ENCODE peak calls at places on chromosomes 6 and 20, in six cellular contexts. L, W, I, H, S and C are unnamed samples.

GRCh38 chr6:37538107-37538506 is 38.4 kb upstream of the CCDC167 start:
- DNase-seq in L (no peak), W (no peak), I (no peak), H (no peak), S (no peak), C (no peak)

GRCh38 chr6:73308712-73309533 is 45.2 kb downstream of the DPPA5 start:
- DNase-seq in L (no peak), W (no peak), I (no peak), H (no peak), S (no peak), C (no peak)

GRCh38 chr6:90436403-90436802 is 139.8 kb upstream of the BACH2 start:
- DNase-seq in L (no peak), W (no peak), I (no peak), H (no peak), S (no peak), C (no peak)

GRCh38 chr6:162177733-162178132 is 549.8 kb downstream of the PRKN start:
- DNase-seq in L (no peak), W (peak), I (no peak), H (no peak), S (no peak), C (no peak)

GRCh38 chr6:5191222-5191621 is 69.5 kb downstream of the LYRM4 start:
- DNase-seq in L (no peak), W (no peak), I (peak), H (no peak), S (no peak), C (no peak)

GRCh38 chr6:143401636-143402370 is 48.7 kb downstream of the ADAT2 start:
- DNase-seq in L (no peak), W (no peak), I (no peak), H (no peak), S (no peak), C (no peak)

GRCh38 chr6:2818593-2818992 is 23.1 kb downstream of the SERPINB1 start:
- DNase-seq in L (no peak), W (no peak), I (peak), H (no peak), S (no peak), C (no peak)

GRCh38 chr6:105374010-105374420 is 28.9 kb downstream of the PREP start:
- DNase-seq in L (no peak), W (peak), I (peak), H (no peak), S (no peak), C (no peak)

GRCh38 chr6:87912102-87912501 is 135.5 kb upstream of the SPACA1 start:
- DNase-seq in L (no peak), W (no peak), I (no peak), H (no peak), S (no peak), C (no peak)

GRCh38 chr20:61719691-61720347 is 345.9 kb downstream of the TAF4 start:
- DNase-seq in L (no peak), W (no peak), I (no peak), H (no peak), S (peak), C (no peak)

GRCh38 chr6:135181333-135182119 is 418 bp downstream of the MYB start:
- DNase-seq in L (peak), W (no peak), I (no peak), H (no peak), S (peak), C (peak)

GRCh38 chr20:37630161-37630560 is 63.7 kb upstream of the CTNNBL1 start:
- DNase-seq in L (no peak), W (no peak), I (no peak), H (no peak), S (no peak), C (no peak)

GRCh38 chr20:23129256-23129655 is 43.1 kb upstream of the CD93 start:
- DNase-seq in L (no peak), W (no peak), I (no peak), H (no peak), S (no peak), C (no peak)

GRCh38 chr20:22684763-22685443 is 100.5 kb upstream of the FOXA2 start:
- DNase-seq in L (no peak), W (no peak), I (no peak), H (no peak), S (no peak), C (no peak)

GRCh38 chr20:62786100-62786499 is 10.2 kb upstream of the MRGBP start:
- DNase-seq in L (no peak), W (no peak), I (no peak), H (no peak), S (no peak), C (no peak)

GRCh38 chr6:125787791-125788190 is 3.0 kb upstream of the NCOA7 start:
- DNase-seq in L (no peak), W (no peak), I (peak), H (no peak), S (no peak), C (no peak)
- TF ChIP-seq CTCF in L (no peak), W (peak), I (peak), H (no peak), S (no peak), C (no peak)

DNA sequence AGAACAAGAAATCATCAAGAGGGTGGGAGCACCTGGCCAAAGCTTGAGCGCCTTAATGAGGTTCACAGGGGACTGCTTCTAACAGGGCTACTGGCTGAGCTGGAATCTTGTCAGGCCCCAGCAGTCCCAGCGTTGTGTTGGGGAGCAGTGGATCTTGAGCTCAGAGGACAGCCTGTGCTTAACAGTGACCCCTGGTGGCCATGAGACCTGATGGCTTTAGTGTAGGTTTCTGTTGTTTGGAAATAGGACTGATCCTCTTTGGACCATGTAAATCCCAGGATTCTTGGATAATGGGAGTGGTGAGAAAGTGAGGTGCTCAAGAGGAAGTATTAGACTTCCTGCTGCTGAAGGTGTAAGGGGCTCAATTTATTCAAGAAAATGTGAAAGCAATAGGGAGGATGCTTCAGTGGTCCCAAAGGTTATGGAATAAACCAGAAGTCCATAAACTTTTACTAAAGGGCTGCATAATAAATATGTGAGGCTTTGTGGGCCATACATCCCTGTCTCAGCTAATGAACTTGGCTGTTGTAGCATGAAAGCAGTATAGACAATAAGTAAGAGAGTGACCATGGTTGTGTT is 216.2 kb downstream of the NFATC2 start:
- DNase-seq in L (no peak), W (no peak), I (peak), H (peak), S (no peak), C (no peak)
- TF ChIP-seq CTCF in L (peak), W (peak), I (peak), H (peak), S (no peak), C (no peak)

GRCh38 chr6:22770042-22770441 is 200.7 kb downstream of the HDGFL1 start:
- DNase-seq in L (no peak), W (no peak), I (no peak), H (no peak), S (no peak), C (no peak)
- TF ChIP-seq CTCF in L (no peak), W (no peak), I (no peak), H (no peak), S (no peak), C (no peak)

DNA sequence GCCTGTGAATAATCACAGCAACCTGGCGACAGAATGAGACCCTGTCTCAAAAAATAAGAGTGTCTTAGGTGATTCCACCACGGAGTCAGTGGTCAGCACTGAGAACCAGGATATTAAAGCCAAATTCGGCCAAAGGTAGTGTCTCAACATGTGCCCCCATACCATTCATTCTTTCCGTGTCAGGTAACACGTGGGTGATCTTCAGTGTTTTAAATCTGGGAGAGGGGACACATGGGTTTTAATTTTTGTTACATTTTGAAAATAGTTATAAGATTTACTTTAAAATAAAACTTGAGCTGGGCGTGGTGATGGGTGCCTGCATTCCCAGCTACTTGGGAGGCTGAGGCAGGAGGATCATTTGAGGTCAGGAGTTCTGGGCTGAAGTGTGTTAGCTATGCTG is 59.0 kb downstream of the TFAP2C start:
- DNase-seq in L (no peak), W (no peak), I (no peak), H (no peak), S (no peak), C (no peak)
- TF ChIP-seq CTCF in L (no peak), W (no peak), I (no peak), H (no peak), S (no peak), C (no peak)

GRCh38 chr6:131083687-131084086 is 20.6 kb upstream of the EPB41L2 start:
- DNase-seq in L (no peak), W (no peak), I (peak), H (no peak), S (no peak), C (no peak)

GRCh38 chr6:131082335-131082734 is 19.3 kb upstream of the EPB41L2 start:
- DNase-seq in L (no peak), W (no peak), I (no peak), H (no peak), S (no peak), C (no peak)

GRCh38 chr6:131080084-131080483 is 17.0 kb upstream of the EPB41L2 start:
- DNase-seq in L (no peak), W (no peak), I (no peak), H (no peak), S (no peak), C (no peak)

GRCh38 chr6:131084982-131085381 is 21.9 kb upstream of the EPB41L2 start:
- DNase-seq in L (no peak), W (no peak), I (no peak), H (no peak), S (no peak), C (no peak)
- TF ChIP-seq CTCF in L (no peak), W (no peak), I (no peak), H (no peak), S (no peak), C (no peak)

GRCh38 chr20:47784599-47785320 is 521 bp downstream of the SULF2 start:
- DNase-seq in L (no peak), W (no peak), I (peak), H (peak), S (peak), C (no peak)
- TF ChIP-seq CTCF in L (no peak), W (peak), I (no peak), H (peak), S (no peak), C (no peak)

DNA sequence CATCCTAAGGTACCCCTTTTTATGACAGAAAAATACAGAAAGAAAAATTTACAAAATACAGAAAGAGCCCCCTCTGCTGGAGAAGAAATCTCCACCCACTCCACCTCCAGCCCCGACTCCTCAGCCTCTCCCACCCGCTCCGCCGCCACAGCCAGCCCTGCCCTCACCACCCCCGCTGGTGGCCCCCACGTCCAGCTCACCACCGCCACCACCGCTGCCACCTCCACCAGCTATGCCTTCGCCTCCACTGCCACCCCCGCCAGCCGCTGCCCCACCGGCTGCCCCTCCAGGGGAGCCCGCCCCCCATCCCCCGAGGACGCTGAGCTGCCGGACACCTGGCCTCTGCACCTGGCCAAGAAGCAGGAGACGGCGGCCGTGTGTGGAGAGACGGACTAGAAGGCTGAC is 17.7 kb downstream of the WFDC2 start:
- DNase-seq in L (no peak), W (no peak), I (no peak), H (no peak), S (peak), C (no peak)
- TF ChIP-seq CTCF in L (no peak), W (no peak), I (peak), H (no peak), S (no peak), C (no peak)

GRCh38 chr6:129263117-129263516 is 380.2 kb downstream of the LAMA2 start:
- DNase-seq in L (no peak), W (no peak), I (no peak), H (no peak), S (no peak), C (no peak)

GRCh38 chr6:129267028-129267427 is 384.1 kb downstream of the LAMA2 start:
- DNase-seq in L (no peak), W (no peak), I (no peak), H (no peak), S (no peak), C (no peak)

GRCh38 chr6:129269891-129270290 is 387.0 kb downstream of the LAMA2 start:
- DNase-seq in L (no peak), W (no peak), I (no peak), H (no peak), S (no peak), C (no peak)

GRCh38 chr6:129264480-129265045 is 381.6 kb downstream of the LAMA2 start:
- DNase-seq in L (no peak), W (no peak), I (peak), H (no peak), S (no peak), C (no peak)

DNA sequence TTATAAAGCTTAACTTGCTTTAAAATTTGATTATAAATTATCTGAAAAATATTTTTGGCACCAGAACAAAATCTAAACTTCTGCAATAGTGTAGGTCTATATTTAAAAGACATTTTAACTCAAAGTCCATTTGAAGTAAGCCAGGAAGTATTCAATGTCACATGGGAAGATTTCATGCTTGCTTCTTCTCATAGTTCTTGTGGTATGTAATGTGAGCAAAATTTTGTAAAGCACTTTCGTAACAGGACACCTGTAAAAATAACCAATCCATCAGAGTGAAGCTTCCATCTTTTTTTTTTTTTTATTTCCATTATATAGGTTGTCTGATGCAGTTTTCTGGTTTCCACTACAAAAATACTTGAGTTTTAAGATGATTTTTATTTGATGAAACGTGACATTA is 386.1 kb downstream of the LAMA2 start:
- DNase-seq in L (no peak), W (no peak), I (peak), H (no peak), S (no peak), C (no peak)
- TF ChIP-seq CTCF in L (no peak), W (no peak), I (no peak), H (no peak), S (no peak), C (no peak)

GRCh38 chr20:215796-216195 is 11.3 kb upstream of the DEFB129 start:
- DNase-seq in L (no peak), W (no peak), I (no peak), H (no peak), S (no peak), C (no peak)

GRCh38 chr20:217266-217665 is 9.8 kb upstream of the DEFB129 start:
- DNase-seq in L (no peak), W (no peak), I (no peak), H (no peak), S (no peak), C (no peak)

GRCh38 chr20:221258-221830 is 5.7 kb upstream of the DEFB129 start:
- DNase-seq in L (no peak), W (no peak), I (no peak), H (no peak), S (no peak), C (no peak)

GRCh38 chr20:214383-214782 is 12.7 kb upstream of the DEFB129 start:
- DNase-seq in L (no peak), W (no peak), I (no peak), H (no peak), S (no peak), C (no peak)

DNA sequence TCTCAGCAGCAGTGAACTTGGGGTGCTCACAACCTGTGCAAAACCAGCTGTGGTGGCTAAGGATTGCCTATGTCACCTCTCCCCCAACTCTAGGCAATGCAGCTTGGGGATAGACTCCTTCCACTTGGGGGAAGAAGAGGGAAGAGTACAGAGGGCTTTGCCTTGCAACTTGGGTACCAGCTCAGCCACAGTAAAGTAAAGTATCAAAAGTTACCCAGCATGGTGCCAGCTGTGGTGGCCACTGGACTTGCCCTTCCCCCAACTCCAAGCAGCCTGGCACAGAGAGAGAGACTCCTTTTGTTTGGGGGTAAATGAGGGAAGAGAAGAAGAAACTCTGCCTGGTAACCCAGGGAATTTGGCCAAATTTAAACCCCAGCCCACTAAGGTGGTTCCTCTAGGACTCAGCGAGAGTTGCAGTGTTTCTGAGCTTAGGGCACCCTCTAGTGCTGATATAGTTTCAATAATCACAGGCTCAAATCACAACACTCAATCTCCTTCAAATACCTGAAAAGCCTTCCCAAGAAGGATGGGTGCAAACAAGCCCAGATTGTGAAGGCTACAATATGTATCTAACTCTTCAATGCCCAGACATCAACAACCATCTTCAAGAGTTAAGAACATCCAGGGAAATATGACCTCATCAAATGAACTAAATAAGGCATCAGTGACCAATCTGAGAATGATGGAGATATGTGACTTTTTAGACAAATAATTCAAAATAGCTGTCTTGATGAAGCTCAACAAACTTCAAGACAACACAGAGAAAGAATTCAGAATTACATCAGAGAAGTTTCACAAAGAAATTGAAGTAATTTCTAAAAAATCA is 7.6 kb upstream of the DEFB129 start:
- DNase-seq in L (no peak), W (no peak), I (peak), H (no peak), S (no peak), C (no peak)
- TF ChIP-seq CTCF in L (no peak), W (peak), I (peak), H (no peak), S (no peak), C (no peak)

GRCh38 chr6:163826668-163827067 is 412.1 kb downstream of the QKI start:
- DNase-seq in L (no peak), W (no peak), I (no peak), H (no peak), S (no peak), C (no peak)
- TF ChIP-seq CTCF in L (no peak), W (no peak), I (no peak), H (no peak), S (no peak), C (no peak)